ENCODE peak calls at places on chromosomes 2 and 18, in ten cellular contexts. Z is tibial nerve, K is transverse colon, F is stomach, M is A549, O is GM12878, D is SK-N-SH, Q is sigmoid colon, U is upper lobe of left lung, A is ovary. N is an unnamed sample.

GRCh38 chr2:98282109-98282508 is 64.1 kb upstream of the CNGA3 start:
- DNase-seq in Z (no peak), K (no peak), F (no peak), M (no peak), O (no peak), D (no peak), Q (no peak), U (no peak), A (no peak), N (no peak)

GRCh38 chr18:59932401-59932800 is 32.6 kb downstream of the PMAIP1 start:
- DNase-seq in Z (no peak), K (no peak), F (no peak), M (no peak), O (no peak), D (peak; percentile 30), Q (no peak), U (no peak), A (no peak), N (no peak)

GRCh38 chr18:65527879-65528633 is 222.8 kb upstream of the CDH7 start:
- DNase-seq in Z (no peak), K (no peak), F (no peak), M (no peak), O (no peak), D (no peak), Q (no peak), U (no peak), A (no peak), N (no peak)

GRCh38 chr2:60674524-60675165 is 81.4 kb upstream of the PAPOLG start:
- DNase-seq in Z (peak; percentile 80), K (peak; percentile 89), F (peak; percentile 88), M (peak; percentile 85), O (peak; percentile 19), D (peak; percentile 87), Q (peak; percentile 87), U (peak; percentile 83), A (peak; percentile 71), N (peak; percentile 83)

GRCh38 chr18:61530681-61531080 is 197.5 kb downstream of the CDH20 start:
- DNase-seq in Z (no peak), K (no peak), F (no peak), M (no peak), O (no peak), D (no peak), Q (no peak), U (no peak), A (no peak), N (no peak)

GRCh38 chr2:120395221-120395620 is 49.3 kb downstream of the INHBB start:
- DNase-seq in Z (no peak), K (peak; percentile 0), F (peak; percentile 13), M (no peak), O (no peak), D (no peak), Q (no peak), U (no peak), A (peak; percentile 12), N (peak; percentile 62)

GRCh38 chr18:12821408-12821807 is 62.6 kb downstream of the PTPN2 start:
- DNase-seq in Z (no peak), K (no peak), F (no peak), M (no peak), O (no peak), D (no peak), Q (no peak), U (no peak), A (no peak), N (no peak)

GRCh38 chr2:177212895-177213856 is 582 bp downstream of the HNRNPA3 start:
- DNase-seq in Z (peak; percentile 95), K (peak; percentile 95), F (peak; percentile 95), M (peak; percentile 84), O (peak; percentile 38), D (peak; percentile 93), Q (peak; percentile 97), U (peak; percentile 93), A (peak; percentile 93), N (peak; percentile 96)

GRCh38 chr2:101473911-101474751 is 781 bp downstream of the RFX8 start:
- DNase-seq in Z (peak; percentile 15), K (peak; percentile 16), F (peak; percentile 27), M (no peak), O (no peak), D (peak; percentile 84), Q (peak; percentile 75), U (peak; percentile 31), A (peak; percentile 62), N (peak; percentile 70)

GRCh38 chr2:203328735-203329549 is 748 bp downstream of the ABI2 start:
- DNase-seq in Z (no peak), K (peak; percentile 30), F (no peak), M (peak; percentile 36), O (no peak), D (peak; percentile 73), Q (no peak), U (no peak), A (peak; percentile 48), N (no peak)

GRCh38 chr2:198525196-198525595 is 720.8 kb downstream of the PLCL1 start:
- DNase-seq in Z (no peak), K (no peak), F (no peak), M (no peak), O (no peak), D (no peak), Q (no peak), U (no peak), A (no peak), N (no peak)

GRCh38 chr18:9536354-9537152 is 61.2 kb downstream of the RALBP1 start:
- DNase-seq in Z (no peak), K (no peak), F (no peak), M (no peak), O (no peak), D (no peak), Q (no peak), U (no peak), A (no peak), N (no peak)

DNA sequence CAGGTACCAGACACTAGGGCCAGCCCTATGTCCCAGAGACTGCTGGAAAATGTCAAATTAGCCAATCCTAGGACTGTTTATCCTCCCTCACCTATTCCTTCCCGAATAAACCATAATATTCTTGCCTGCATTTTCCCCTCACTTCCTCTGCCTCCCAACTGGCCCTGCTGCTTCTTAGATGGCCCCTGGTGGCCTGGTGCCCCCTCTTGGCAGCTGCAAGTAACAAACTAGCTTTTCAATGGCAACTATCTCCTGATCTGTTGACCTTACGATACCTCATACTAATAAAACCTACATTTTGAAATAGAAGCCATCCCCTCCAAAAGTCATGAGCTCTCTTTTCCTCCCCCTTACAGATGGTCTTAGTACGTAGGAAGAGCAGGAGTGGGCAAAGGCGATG is 132.0 kb downstream of the ALPK2 start:
- DNase-seq in Z (no peak), K (no peak), F (no peak), M (peak; percentile 8), O (no peak), D (no peak), Q (no peak), U (no peak), A (no peak), N (no peak)
- TF ChIP-seq CTCF in Z (no peak), K (no peak), F (no peak), M (no peak), O (peak; percentile 42), D (peak; percentile 37), Q (no peak), U (no peak), A (no peak), N (no peak)

DNA sequence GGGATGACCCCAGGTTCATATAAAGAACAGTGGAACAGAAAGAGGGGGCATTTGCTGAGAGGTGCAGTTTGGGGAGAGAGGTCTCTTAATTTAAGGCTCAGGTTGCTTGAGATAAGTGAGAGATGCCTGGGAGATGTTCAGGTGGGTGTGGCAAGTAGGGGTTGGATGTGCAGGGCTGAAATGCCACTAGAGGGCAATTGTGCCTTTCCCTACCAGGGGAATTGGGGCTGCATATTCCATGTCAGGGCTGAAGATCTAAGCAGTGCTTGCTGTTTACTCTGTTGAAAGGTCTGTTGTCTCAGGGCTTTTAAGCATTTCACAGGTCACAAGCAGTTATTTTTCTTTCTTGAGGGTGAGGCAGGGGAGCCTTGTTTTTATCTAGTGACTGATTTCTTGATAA is 7.8 kb downstream of the CCDC85A start:
- DNase-seq in Z (no peak), K (no peak), F (no peak), M (peak; percentile 58), O (no peak), D (no peak), Q (no peak), U (peak; percentile 24), A (no peak), N (no peak)
- TF ChIP-seq EP300 in Z (no peak), K (no peak), F (no peak), M (no peak), O (no peak), D (no peak), Q (no peak), U (no peak), A (no peak), N (no peak)

DNA sequence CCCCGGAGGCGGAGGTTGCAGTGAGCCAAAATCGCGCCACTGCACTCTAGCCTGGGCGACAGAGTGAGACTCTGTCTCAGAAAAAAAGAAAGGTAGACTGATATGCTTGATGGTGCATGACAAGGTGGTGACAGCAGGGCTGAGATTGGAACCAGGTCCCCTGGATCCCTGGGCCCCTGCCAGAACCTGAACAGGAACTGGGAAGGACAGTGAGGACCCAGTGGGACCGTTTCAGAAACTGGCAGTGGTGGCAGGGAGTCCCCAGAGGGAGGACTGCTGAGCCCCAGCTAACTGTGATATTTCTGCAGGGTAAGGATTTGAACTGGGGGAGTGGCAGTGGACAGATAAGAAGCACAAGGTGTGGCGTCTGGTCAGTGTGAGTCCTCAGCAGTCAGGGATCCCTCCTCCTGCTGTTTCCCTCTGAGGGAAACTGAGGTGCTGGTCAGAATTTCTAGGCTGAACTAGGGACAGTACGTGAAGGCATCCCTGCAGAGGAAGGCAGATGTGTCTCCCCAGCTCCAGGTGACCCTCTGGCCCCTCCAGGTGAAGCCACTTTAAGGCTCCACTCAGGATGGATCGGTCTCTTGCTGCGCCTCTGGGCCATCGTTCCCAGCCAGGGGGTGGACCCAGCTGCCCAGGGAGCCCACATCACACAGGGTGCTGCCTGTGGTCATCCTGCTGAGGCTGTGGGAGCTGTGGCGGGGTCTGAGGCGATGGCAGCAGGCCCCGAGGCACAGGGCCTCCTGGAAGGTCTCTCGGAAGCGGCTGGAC is 5.6 kb downstream of the NMUR1 start:
- DNase-seq in Z (no peak), K (no peak), F (no peak), M (no peak), O (no peak), D (no peak), Q (peak; percentile 56), U (no peak), A (no peak), N (no peak)
- TF ChIP-seq CTCF in Z (no peak), K (no peak), F (no peak), M (no peak), O (no peak), D (no peak), Q (no peak), U (no peak), A (no peak), N (no peak)

DNA sequence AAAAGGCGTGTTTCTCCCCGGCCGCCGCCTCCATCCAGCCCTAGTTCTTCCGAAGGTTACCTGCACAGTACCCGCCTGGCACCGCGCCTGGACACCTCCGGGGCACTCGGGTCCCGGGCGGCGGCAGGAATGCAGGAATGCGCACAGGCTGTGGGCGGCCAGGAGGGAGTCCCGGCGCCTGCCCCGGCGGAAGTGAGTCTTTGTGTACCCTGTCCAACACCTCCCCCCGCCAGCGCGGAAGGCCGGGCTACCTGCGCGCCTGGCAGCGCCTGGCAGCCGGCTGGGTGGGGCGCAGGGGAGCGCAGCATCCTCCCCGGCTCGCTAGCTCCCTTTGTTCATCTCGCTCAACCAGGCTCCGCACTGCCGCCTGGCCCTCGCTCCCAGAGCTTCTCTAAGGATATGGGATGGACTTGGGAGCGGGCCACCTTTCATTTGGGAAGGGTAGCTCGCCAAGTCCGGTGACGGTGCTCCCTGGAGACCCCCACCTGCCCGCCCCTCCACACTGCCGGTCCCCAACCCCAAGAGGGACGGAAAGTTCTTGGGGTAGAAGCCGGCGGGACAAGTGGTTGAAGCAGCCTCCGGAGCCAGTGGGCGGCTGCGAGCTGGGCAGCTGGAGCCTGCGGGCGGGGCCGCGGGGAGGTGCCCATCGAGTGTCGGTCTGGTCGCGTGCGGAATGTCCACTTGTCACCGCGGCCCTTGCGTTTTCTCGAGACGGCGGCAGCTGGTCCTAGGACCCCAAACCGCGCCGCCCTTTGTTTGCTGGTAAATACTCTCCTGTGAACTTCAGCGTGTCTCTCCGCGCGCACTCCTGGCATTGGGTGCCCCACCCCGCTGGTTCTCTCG is 1.2 kb upstream of the ST6GAL2 start:
- DNase-seq in Z (no peak), K (peak; percentile 32), F (peak; percentile 68), M (peak; percentile 34), O (no peak), D (peak; percentile 81), Q (no peak), U (no peak), A (no peak), N (no peak)
- TF ChIP-seq EP300 in Z (no peak), K (no peak), F (no peak), M (peak; percentile 44), O (no peak), D (no peak), Q (no peak), U (no peak), A (no peak), N (no peak)